ENCODE peak calls at places on chromosomes 4 and X, in five cellular contexts. G, V, I, Q and L are unnamed samples. For H3K4me1, the result is how much of the 10 kb centered on the place peaks cover.

GRCh38 chr4:20253272-20253798 is 1.6 kb downstream of the SLIT2 start:
- DNase-seq in G (peak), V (no peak), I (no peak), Q (no peak), L (no peak)

GRCh38 chrX:15594371-15594770 is 6.4 kb downstream of the ACE2 start:
- DNase-seq in G (no peak), V (no peak), I (no peak), Q (no peak), L (no peak)

GRCh38 chr4:138835833-138836521 is 179.6 kb upstream of the NOCT start:
- DNase-seq in G (peak), V (peak), I (no peak), Q (no peak), L (no peak)

GRCh38 chr4:176981074-176981473 is 188.4 kb upstream of the VEGFC start:
- DNase-seq in G (no peak), V (no peak), I (no peak), Q (no peak), L (no peak)

GRCh38 chr4:153790962-153791551 is 2.2 kb upstream of the SFRP2 start:
- DNase-seq in G (peak), V (no peak), I (no peak), Q (peak), L (peak)

GRCh38 chrX:17919896-17920446 is 58.9 kb upstream of the RAI2 start:
- DNase-seq in G (no peak), V (no peak), I (no peak), Q (no peak), L (no peak)

GRCh38 chr4:61086357-61086756 is 113.8 kb upstream of the ADGRL3 start:
- DNase-seq in G (no peak), V (no peak), I (no peak), Q (no peak), L (no peak)

GRCh38 chr4:168629561-168629960 is 132.7 kb downstream of the PALLD start:
- DNase-seq in G (no peak), V (no peak), I (no peak), Q (no peak), L (no peak)

GRCh38 chr4:183721207-183722081 is 62.4 kb downstream of the TRAPPC11 start:
- DNase-seq in G (peak), V (peak), I (peak), Q (no peak), L (peak)

GRCh38 chr4:140188975-140189374 is 35.0 kb upstream of the MAML3 start:
- DNase-seq in G (no peak), V (no peak), I (peak), Q (no peak), L (no peak)

GRCh38 chrX:155632424-155633100 is 19.8 kb upstream of the TMLHE start:
- DNase-seq in G (no peak), V (no peak), I (no peak), Q (no peak), L (no peak)

GRCh38 chr4:165874799-165875371 is 1.8 kb downstream of the TLL1 start:
- DNase-seq in G (no peak), V (peak), I (no peak), Q (no peak), L (no peak)

GRCh38 chr4:118281611-118282442 is 71.0 kb downstream of the PRSS12 start:
- DNase-seq in G (peak), V (no peak), I (peak), Q (no peak), L (no peak)

GRCh38 chrX:13190051-13190450 is 129.8 kb downstream of the ATXN3L start:
- DNase-seq in G (no peak), V (no peak), I (no peak), Q (no peak), L (no peak)

DNA sequence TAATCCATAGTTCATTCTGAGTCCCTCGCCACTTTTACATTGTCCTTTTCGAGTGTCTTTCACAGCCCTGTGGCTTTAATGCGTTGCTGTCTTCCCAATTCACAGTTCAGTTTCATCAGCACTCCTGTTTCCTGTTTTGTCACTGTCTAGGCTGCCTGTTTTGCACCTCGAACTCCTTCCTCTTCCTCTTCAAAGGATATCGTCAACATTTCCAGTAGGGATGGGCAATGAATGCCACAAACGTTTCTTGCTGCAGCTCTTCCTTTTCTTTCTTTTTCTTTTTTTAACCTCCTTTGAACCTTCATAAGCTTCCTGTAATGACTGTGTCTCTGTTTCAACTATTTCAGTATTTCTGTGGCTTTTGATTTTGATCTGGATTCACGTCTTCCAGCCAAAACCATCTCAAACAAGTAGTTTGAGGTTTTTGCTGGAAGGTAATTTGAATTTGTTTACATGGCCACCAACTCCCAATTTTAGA is 105.4 kb downstream of the ANXA3 start:
- DNase-seq in G (no peak), V (peak), I (no peak), Q (no peak), L (no peak)
- H3K4me1 ChIP-seq in G (under half), V (under half), I (under half), Q (under half), L (half or more)

GRCh38 chr4:7034262-7035081 is 8.7 kb upstream of the TADA2B start:
- DNase-seq in G (no peak), V (no peak), I (no peak), Q (no peak), L (no peak)

GRCh38 chr4:7041246-7041645 is 1.9 kb upstream of the TADA2B start:
- DNase-seq in G (no peak), V (no peak), I (no peak), Q (no peak), L (no peak)

GRCh38 chr4:7041851-7042696 is 1.1 kb upstream of the TADA2B start:
- DNase-seq in G (peak), V (peak), I (no peak), Q (peak), L (peak)

GRCh38 chr4:7040760-7041159 is 2.4 kb upstream of the TADA2B start:
- DNase-seq in G (no peak), V (no peak), I (no peak), Q (no peak), L (no peak)

DNA sequence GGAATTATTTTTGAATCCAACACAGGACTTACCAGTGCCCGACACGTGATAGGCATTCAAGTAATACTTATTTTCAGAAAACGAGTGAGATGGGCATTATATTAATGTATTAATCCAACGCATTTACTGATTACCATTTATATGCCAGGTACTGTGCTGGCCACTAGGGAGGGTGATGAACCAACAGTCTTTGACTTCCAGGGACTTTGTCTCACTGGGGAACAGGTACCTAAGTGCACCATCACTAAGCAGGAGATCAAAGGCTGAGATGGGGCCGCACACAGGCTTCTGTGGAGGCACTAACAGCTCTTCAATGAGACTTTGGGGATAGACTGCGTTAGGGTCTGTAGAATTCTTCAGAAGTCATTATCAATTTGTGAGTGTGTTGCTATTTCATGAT is 5.7 kb upstream of the TADA2B start:
- DNase-seq in G (no peak), V (no peak), I (no peak), Q (no peak), L (no peak)
- TF ChIP-seq CTCF in G (no peak), V (no peak), I (no peak), Q (no peak), L (no peak)

GRCh38 chr4:126995235-126995634 is 637.5 kb upstream of the INTU start:
- DNase-seq in G (no peak), V (no peak), I (no peak), Q (no peak), L (no peak)
- H3K4me1 ChIP-seq in G (under half), V (under half), I (under half), Q (under half), L (under half)

GRCh38 chr4:7769936-7770674 is 169.6 kb downstream of the AFAP1 start:
- DNase-seq in G (no peak), V (no peak), I (no peak), Q (no peak), L (peak)
- TF ChIP-seq CTCF in G (no peak), V (peak), I (no peak), Q (peak), L (peak)

GRCh38 chr4:151473521-151474097 is 64.6 kb downstream of the FHIP1A start:
- DNase-seq in G (no peak), V (no peak), I (no peak), Q (no peak), L (no peak)
- H3K4me1 ChIP-seq in G (under half), V (under half), I (under half), Q (under half), L (under half)

GRCh38 chr4:54104907-54105306 is 4.9 kb downstream of the GSX2 start:
- DNase-seq in G (no peak), V (no peak), I (no peak), Q (no peak), L (no peak)

GRCh38 chr4:54110019-54110416 is 10.1 kb downstream of the GSX2 start:
- DNase-seq in G (no peak), V (no peak), I (no peak), Q (no peak), L (no peak)

GRCh38 chr4:54109226-54110018 is 9.5 kb downstream of the GSX2 start:
- DNase-seq in G (no peak), V (no peak), I (no peak), Q (no peak), L (no peak)

GRCh38 chr4:54103190-54103574 is 3.2 kb downstream of the GSX2 start:
- DNase-seq in G (no peak), V (no peak), I (no peak), Q (no peak), L (no peak)

DNA sequence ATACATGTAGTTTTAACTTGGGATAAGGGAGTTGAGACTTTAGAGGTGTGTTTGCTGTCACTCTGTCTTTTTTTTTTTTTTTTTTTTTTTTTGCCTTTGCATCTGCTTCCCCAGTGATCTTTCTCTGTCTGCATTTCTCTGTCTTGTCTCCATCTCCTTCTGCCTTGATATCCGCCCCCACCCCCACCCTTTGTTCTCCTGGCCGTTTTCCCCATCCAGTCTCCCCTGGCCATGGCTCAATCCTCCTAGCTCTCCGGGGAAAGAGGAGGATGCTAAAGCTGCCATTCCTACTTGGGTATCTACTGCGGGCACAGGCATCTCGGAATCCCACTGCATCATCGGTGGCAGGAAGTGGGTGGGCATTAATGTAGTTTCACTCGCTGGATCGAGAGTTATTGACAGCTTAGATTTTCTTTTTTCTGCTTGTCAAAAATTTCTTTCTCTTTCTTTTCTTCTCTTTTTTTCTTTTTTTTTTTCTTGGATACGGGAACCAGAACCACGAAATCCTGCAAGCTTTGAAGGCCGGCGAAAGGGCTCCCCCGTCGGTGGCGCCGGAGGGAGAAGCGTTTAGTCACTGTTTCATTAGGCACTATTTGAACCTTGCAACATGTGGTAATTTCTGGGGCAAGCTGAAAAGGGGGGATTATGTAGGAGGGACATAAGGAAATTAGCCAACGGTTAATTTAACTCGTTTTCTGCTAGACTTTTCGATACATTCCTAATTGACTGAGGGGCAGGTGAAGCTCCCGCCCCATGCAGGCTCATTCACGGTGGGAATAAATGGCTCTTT is 8.2 kb downstream of the GSX2 start:
- DNase-seq in G (no peak), V (no peak), I (no peak), Q (no peak), L (no peak)
- TF ChIP-seq CTCF in G (no peak), V (no peak), I (no peak), Q (no peak), L (no peak)

DNA sequence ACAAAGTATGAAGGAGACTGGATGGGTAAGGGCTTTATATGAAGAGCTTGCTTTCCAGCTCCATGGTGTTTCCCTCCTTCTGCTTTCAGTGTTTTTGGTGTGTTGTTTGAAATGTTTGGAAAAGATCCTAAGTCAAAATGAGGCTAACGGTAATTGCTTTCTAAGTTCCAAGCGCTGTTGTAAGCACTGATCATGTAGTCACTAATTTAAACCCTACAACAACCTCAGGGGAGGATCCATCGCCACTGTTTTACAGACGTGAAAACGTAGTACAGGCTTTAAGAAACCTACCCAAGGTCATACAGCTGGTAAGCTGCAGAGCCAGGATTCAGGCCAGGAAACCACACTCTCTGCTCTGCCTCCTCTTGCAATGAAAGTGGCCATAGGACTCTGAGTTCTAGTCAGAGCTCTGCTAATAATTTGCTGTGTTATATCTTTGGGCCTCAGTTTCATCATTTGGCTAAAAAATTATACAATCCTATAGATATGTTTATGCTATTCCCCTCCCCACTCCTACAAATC is 102.9 kb upstream of the PGRMC2 start:
- DNase-seq in G (no peak), V (no peak), I (no peak), Q (no peak), L (no peak)
- H3K4me1 ChIP-seq in G (under half), V (under half), I (under half), Q (under half), L (under half)